ENCODE peak calls at places on chromosomes 12 and 14, in five cellular contexts. I is H1, L is HCT116, E is K562, G is HepG2. S is an unnamed sample. For H3K4me1, the result is how much of the 10 kb centered on the place peaks cover.

GRCh38 chr12:46230985-46231384 is 37.9 kb downstream of the SLC38A1 start:
- DNase-seq in I (no peak), L (no peak), E (no peak), G (no peak), S (no peak)

GRCh38 chr12:64625243-64626077 is 15.2 kb downstream of the RASSF3 start:
- DNase-seq in I (no peak), L (peak), E (peak), G (peak), S (no peak)

GRCh38 chr12:70849265-70849960 is 71.1 kb downstream of the PTPRR start:
- DNase-seq in I (no peak), L (peak), E (no peak), G (peak), S (no peak)

GRCh38 chr12:45343269-45344051 is 127.6 kb downstream of the ANO6 start:
- DNase-seq in I (no peak), L (no peak), E (no peak), G (peak), S (no peak)

GRCh38 chr12:87491089-87491488 is 538.1 kb downstream of the C12orf50 start:
- DNase-seq in I (no peak), L (no peak), E (no peak), G (no peak), S (no peak)

GRCh38 chr14:97380539-97380941 is 583.4 kb downstream of the VRK1 start:
- DNase-seq in I (no peak), L (peak), E (no peak), G (no peak), S (no peak)

GRCh38 chr12:119090865-119091264 is 87.9 kb upstream of the HSPB8 start:
- DNase-seq in I (no peak), L (no peak), E (no peak), G (no peak), S (no peak)

GRCh38 chr14:68977741-68978549 is 1.2 kb downstream of the ACTN1 start:
- DNase-seq in I (no peak), L (no peak), E (peak), G (no peak), S (no peak)

GRCh38 chr12:8667280-8667679 is 4.7 kb upstream of the MFAP5 start:
- DNase-seq in I (no peak), L (no peak), E (no peak), G (no peak), S (no peak)

GRCh38 chr12:52130695-52131094 is 51.2 kb downstream of the SMIM41 start:
- DNase-seq in I (no peak), L (no peak), E (no peak), G (no peak), S (no peak)

GRCh38 chr12:91722072-91722471 is 423.6 kb downstream of the BTG1 start:
- DNase-seq in I (no peak), L (no peak), E (no peak), G (no peak), S (no peak)

GRCh38 chr12:104578453-104578852 is 121.7 kb downstream of the CHST11 start:
- DNase-seq in I (no peak), L (no peak), E (peak), G (no peak), S (no peak)

GRCh38 chr12:127396720-127397119 is 870.2 kb upstream of the TMEM132C start:
- DNase-seq in I (no peak), L (no peak), E (no peak), G (no peak), S (no peak)

GRCh38 chr12:112684742-112685141 is 106.8 kb upstream of the RPH3A start:
- DNase-seq in I (no peak), L (no peak), E (no peak), G (peak), S (no peak)

GRCh38 chr12:121050725-121051124 is 11.7 kb upstream of the OASL start:
- DNase-seq in I (no peak), L (no peak), E (no peak), G (no peak), S (no peak)

GRCh38 chr14:99550387-99550992 is 53.5 kb downstream of the CCDC85C start:
- DNase-seq in I (no peak), L (no peak), E (no peak), G (no peak), S (no peak)

GRCh38 chr12:63845726-63846125 is 1.2 kb downstream of the SRGAP1 start:
- DNase-seq in I (no peak), L (no peak), E (no peak), G (peak), S (no peak)

GRCh38 chr14:74190910-74191575 is 48.2 kb upstream of the VSX2 start:
- DNase-seq in I (no peak), L (no peak), E (no peak), G (no peak), S (no peak)

GRCh38 chr12:115199831-115200230 is 515.9 kb upstream of the TBX3 start:
- DNase-seq in I (no peak), L (no peak), E (no peak), G (no peak), S (no peak)

GRCh38 chr12:69099201-69099837 is 140.1 kb upstream of the CPSF6 start:
- DNase-seq in I (no peak), L (no peak), E (no peak), G (no peak), S (no peak)

GRCh38 chr14:52948836-52949235 is 2.0 kb downstream of the FERMT2 start:
- DNase-seq in I (no peak), L (no peak), E (no peak), G (no peak), S (no peak)

GRCh38 chr14:100306506-100307214 is 416 bp upstream of the SLC25A29 start:
- DNase-seq in I (no peak), L (peak), E (peak), G (peak), S (peak)

GRCh38 chr12:77888611-77889010 is 57.9 kb downstream of the NAV3 start:
- DNase-seq in I (no peak), L (peak), E (no peak), G (peak), S (no peak)

GRCh38 chr14:91466192-91466591 is 43.9 kb downstream of the PPP4R3A start:
- DNase-seq in I (no peak), L (no peak), E (no peak), G (no peak), S (no peak)

GRCh38 chr12:111645433-111645832 is 40.3 kb downstream of the BRAP start:
- DNase-seq in I (no peak), L (no peak), E (no peak), G (no peak), S (no peak)

GRCh38 chr12:107165581-107165980 is 72.2 kb upstream of the CRY1 start:
- DNase-seq in I (no peak), L (no peak), E (no peak), G (no peak), S (no peak)

DNA sequence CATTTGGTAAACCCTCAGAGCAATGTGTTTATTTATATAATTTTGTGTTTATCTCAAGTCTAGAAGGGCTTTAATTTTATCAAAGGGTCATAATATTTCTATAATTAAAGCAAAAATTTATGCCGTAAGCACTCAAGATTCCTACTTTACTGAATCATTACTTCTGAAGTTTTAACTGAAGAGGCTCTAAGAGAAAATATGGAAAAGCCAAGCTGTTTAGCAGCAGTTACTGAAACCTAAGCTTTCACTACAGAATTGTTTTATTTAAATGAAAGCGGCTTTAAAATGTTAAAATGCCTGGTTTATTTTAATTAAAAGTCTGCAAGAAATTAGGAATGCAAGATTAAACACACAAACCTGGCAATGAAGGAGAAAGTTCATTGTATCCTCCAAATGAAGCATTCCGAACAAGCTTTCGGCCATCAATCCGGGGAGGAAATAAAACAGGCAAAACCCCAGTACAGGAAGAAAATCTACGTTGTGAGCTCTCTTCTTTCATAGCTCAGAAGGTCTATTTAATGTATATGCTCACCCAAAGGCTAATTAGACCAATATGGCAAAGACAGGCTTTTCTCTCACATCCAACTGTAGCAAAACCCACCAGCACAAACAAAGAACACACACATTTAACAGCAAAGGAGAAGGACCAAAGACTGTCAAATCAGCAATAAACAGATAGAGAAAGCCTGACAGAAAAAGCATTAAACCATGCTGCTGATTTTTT is 74.1 kb upstream of the BBS10 start:
- DNase-seq in I (no peak), L (no peak), E (no peak), G (no peak), S (no peak)
- TF ChIP-seq ZNF274 in I (no peak), L (no peak), E (no peak), G (no peak), S (no peak)

DNA sequence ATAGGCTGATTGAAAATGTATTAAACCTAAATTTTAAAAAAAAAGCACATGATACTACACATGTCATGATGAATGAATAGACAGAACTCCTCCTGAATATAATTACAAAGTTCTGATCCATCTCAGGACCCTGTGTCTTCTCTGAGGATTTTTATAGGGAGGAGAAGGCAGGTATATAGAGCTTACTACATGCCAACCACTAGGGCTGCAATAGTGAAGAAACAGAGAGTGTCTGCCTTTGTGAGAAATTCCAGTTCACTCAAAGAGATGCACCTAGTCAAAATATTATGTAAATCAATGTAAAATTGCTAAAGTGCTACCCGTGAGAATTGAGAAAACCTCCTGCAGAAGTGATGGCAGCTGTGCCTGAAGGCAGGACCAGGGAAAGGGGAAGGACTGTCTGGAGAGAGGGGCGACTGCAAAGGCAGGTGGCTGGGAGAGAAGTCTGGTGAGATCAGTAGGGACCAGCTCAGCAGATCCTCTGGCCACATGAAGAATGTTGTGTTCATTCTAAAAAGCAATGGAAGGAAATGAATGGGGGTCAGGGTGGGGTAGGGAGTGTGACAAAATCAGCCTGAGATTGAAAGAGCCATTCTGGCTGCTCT is 15.1 kb downstream of the ABHD4 start:
- DNase-seq in I (no peak), L (no peak), E (no peak), G (no peak), S (no peak)
- H3K4me1 ChIP-seq in I (under half), L (under half), E (under half), G (under half), S (under half)

GRCh38 chr12:48192861-48193260 is 9.4 kb downstream of the CCDC184 start:
- DNase-seq in I (no peak), L (no peak), E (no peak), G (no peak), S (no peak)
- TF ChIP-seq ZNF274 in I (no peak), L (no peak), E (no peak), G (no peak), S (no peak)

DNA sequence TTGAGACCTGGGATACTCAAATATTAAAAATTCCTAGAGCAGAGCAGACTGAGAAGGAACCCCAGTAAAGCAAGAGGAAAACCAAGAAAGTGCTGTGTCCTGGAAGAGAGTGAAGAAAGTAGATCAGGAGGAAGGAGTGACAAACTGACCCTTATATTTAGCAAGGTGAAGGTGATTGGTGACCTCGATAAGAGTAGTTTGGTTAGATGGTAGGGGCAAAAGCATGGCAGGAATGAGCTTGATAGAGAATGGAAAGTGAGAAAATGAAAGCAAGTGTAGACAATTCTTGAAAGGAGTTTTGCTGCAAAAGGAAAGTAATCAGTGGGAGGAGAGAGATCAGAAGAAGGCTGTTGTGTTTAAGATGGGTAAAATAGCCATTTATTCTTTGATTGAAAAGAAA is 51.1 kb downstream of the RASSF8 start:
- DNase-seq in I (no peak), L (no peak), E (no peak), G (no peak), S (no peak)
- H3K4me1 ChIP-seq in I (under half), L (under half), E (under half), G (under half), S (under half)

GRCh38 chr14:36988989-36989388 is 183.4 kb downstream of the SLC25A21 start:
- DNase-seq in I (no peak), L (no peak), E (no peak), G (no peak), S (no peak)

GRCh38 chr14:36986407-36986806 is 186.0 kb downstream of the SLC25A21 start:
- DNase-seq in I (no peak), L (no peak), E (no peak), G (no peak), S (no peak)

GRCh38 chr14:36988568-36988967 is 183.8 kb downstream of the SLC25A21 start:
- DNase-seq in I (no peak), L (no peak), E (no peak), G (no peak), S (no peak)
- TF ChIP-seq ZNF274 in I (no peak), L (no peak), E (no peak), G (no peak), S (no peak)

GRCh38 chr12:130438243-130438620 is 100.5 kb downstream of the PIWIL1 start:
- DNase-seq in I (no peak), L (no peak), E (no peak), G (no peak), S (no peak)

GRCh38 chr12:130440411-130441080 is 102.9 kb downstream of the PIWIL1 start:
- DNase-seq in I (no peak), L (no peak), E (no peak), G (no peak), S (no peak)

GRCh38 chr12:130437555-130438242 is 100.0 kb downstream of the PIWIL1 start:
- DNase-seq in I (no peak), L (no peak), E (no peak), G (no peak), S (no peak)

GRCh38 chr12:130438711-130439110 is 101.0 kb downstream of the PIWIL1 start:
- DNase-seq in I (no peak), L (no peak), E (no peak), G (no peak), S (no peak)

GRCh38 chr12:130439250-130439649 is 101.6 kb downstream of the PIWIL1 start:
- DNase-seq in I (no peak), L (no peak), E (no peak), G (no peak), S (no peak)
- H3K4me1 ChIP-seq in I (under half), L (under half), E (under half), G (under half), S (under half)

DNA sequence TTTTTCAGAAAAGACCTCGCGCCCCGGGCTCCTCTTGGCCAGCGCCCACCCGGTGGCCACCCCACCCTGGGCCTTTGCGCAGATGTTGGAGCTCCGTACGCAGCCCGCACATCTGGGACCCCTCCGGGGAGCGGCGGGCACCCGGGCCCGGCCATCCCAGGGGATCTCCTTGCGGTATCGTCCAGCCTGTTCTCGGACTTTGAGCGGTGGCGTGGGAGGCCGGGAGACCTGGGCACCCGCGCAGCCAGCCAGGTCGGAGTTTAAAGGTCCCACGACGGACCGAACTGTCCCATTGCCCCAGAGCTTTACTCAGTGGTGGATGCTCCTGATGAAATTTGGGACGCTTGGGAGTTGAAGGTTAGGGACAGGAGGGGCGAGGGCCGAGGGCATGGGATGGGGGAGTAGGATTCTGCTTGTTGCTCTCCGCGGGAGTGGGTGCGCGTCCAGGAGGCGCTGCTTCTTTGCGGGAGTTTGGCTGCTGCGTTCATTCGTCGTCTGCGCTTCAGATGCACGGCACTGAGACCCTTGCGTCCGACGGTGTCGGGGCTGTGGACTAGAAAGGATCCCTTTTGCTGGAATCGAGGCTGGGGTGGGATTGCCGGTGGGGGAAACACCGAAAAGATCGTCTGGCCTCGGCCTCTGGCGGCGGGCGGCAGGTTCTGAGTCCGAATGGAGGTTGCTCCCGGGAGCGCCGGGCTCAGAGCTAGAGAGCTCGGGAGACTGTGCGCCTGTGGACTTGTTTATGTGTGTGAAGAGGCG is 1.4 kb downstream of the NTF3 start:
- DNase-seq in I (no peak), L (no peak), E (no peak), G (no peak), S (no peak)
- TF ChIP-seq ZNF274 in I (no peak), L (no peak), E (no peak), G (no peak), S (no peak)